ENCODE peak calls at places on chromosomes 13 and 19, in six cellular contexts. S is stimulated activated CD4-positive, alpha-beta T cell treated with anti-CD3 and anti-CD28 coated beads, Interleukin-2, amount 100 ng/mL, for 48 hours; V is stimulated activated CD8-positive, alpha-beta memory T cell treated with anti-CD3 and anti-CD28 coated beads, Interleukin-2, amount 100 ng/mL, for 48 hours; P is T-helper 1 cell; R is NCI-H187 treated with DMSO at 0.1 percent for 48 hours; O is RWPE1. H is an unnamed sample.

GRCh38 chr19:44887648-44888047 is 3.4 kb upstream of the TOMM40 start:
- DNase-seq in V (no peak), S (no peak), R (no peak), O (no peak), P (no peak), H (no peak)

GRCh38 chr13:73913043-73913740 is 221.0 kb downstream of the KLF12 start:
- DNase-seq in P (no peak), S (no peak), V (no peak), R (no peak), O (no peak), H (peak; percentile 34)

GRCh38 chr19:13899912-13900584 is 5.9 kb downstream of the BRME1 start:
- DNase-seq in O (no peak), P (no peak), V (no peak), S (no peak), R (no peak), H (no peak)

GRCh38 chr13:42883771-42884170 is 102.4 kb downstream of the FAM216B start:
- DNase-seq in O (no peak), S (no peak), V (no peak), R (no peak), P (no peak), H (no peak)

GRCh38 chr19:30997222-30997621 is 352.0 kb downstream of the TSHZ3 start:
- DNase-seq in S (no peak), O (no peak), R (no peak), P (no peak), V (no peak), H (no peak)

GRCh38 chr19:17681505-17682125 is 6.5 kb downstream of the UNC13A start:
- DNase-seq in R (no peak), V (peak; percentile 21), S (peak; percentile 23), O (peak; percentile 38), P (peak; percentile 22), H (peak; percentile 82)

GRCh38 chr13:106117035-106117434 is 418.4 kb downstream of the EFNB2 start:
- DNase-seq in V (no peak), S (no peak), O (peak; percentile 39), P (no peak), R (no peak), H (no peak)

GRCh38 chr13:57636811-57637210 is 5.3 kb downstream of the PCDH17 start:
- DNase-seq in S (no peak), R (no peak), O (no peak), P (no peak), V (no peak), H (no peak)

GRCh38 chr19:17680235-17680722 is 7.9 kb downstream of the UNC13A start:
- DNase-seq in S (peak; percentile 27), V (peak; percentile 44), O (no peak), P (no peak), R (no peak), H (peak; percentile 73)

GRCh38 chr13:72850959-72851677 is 69.2 kb downstream of the PIBF1 start:
- DNase-seq in S (no peak), O (no peak), V (no peak), P (no peak), R (no peak), H (no peak)

GRCh38 chr19:677601-678380 is 1.6 kb downstream of the FSTL3 start:
- DNase-seq in V (no peak), R (no peak), P (no peak), S (no peak), O (peak; percentile 76), H (no peak)

GRCh38 chr13:88622362-88622973 is 951.3 kb downstream of the SLITRK5 start:
- DNase-seq in O (no peak), P (no peak), S (no peak), V (no peak), R (no peak), H (peak; percentile 32)

GRCh38 chr19:17579523-17580244 is 24.2 kb downstream of the COLGALT1 start:
- DNase-seq in S (peak; percentile 24), R (no peak), P (no peak), O (peak; percentile 93), V (peak; percentile 36), H (peak; percentile 51)